ENCODE peak calls at places on chromosomes 12 and 14, in four cellular contexts. A, S, E and Q are unnamed samples.

GRCh38 chr14:64634558-64634957 is 69.7 kb upstream of the PLEKHG3 start:
- DNase-seq in A (peak), E (no peak), S (no peak), Q (no peak)

GRCh38 chr12:3538691-3539030 is 47.7 kb downstream of the PRMT8 start:
- DNase-seq in E (no peak), A (peak), S (no peak), Q (no peak)

GRCh38 chr12:49887536-49888401 is 15.9 kb downstream of the FAIM2 start:
- DNase-seq in S (no peak), A (peak), E (no peak), Q (no peak)

GRCh38 chr14:95337052-95337595 is 17.4 kb upstream of the CLMN start:
- DNase-seq in E (no peak), A (peak), S (no peak), Q (no peak)

GRCh38 chr14:93115069-93115919 is 431 bp downstream of the ITPK1 start:
- DNase-seq in A (peak), S (peak), E (peak), Q (peak)

GRCh38 chr12:128316078-128316477 is 49.1 kb downstream of the TMEM132C start:
- DNase-seq in S (no peak), E (no peak), A (peak), Q (no peak)

GRCh38 chr14:50800032-50800431 is 30.9 kb downstream of the NIN start:
- DNase-seq in A (no peak), E (no peak), S (no peak), Q (no peak)

GRCh38 chr14:94907626-94908261 is 137.8 kb upstream of the GSC start:
- DNase-seq in S (peak), E (no peak), A (peak), Q (peak)

GRCh38 chr12:44542716-44543115 is 333.4 kb downstream of the NELL2 start:
- DNase-seq in S (no peak), E (no peak), A (no peak), Q (no peak)

GRCh38 chr12:98816720-98817119 is 171.6 kb downstream of the APAF1 start:
- DNase-seq in E (no peak), A (no peak), S (no peak), Q (no peak)

GRCh38 chr12:94566345-94566744 is 84.0 kb downstream of the TMCC3 start:
- DNase-seq in E (no peak), S (no peak), A (no peak), Q (no peak)

GRCh38 chr14:92472860-92473259 is 40.7 kb upstream of the RIN3 start:
- DNase-seq in S (peak), A (no peak), E (no peak), Q (no peak)

GRCh38 chr12:98373982-98374381 is 141.4 kb upstream of the TMPO start:
- DNase-seq in E (no peak), S (no peak), A (peak), Q (no peak)

GRCh38 chr12:25713264-25713663 is 160.2 kb upstream of the LMNTD1 start:
- DNase-seq in A (no peak), S (no peak), E (no peak), Q (no peak)

GRCh38 chr12:107091381-107091780 is 2.0 kb downstream of the CRY1 start:
- DNase-seq in S (peak), E (no peak), A (no peak), Q (no peak)

GRCh38 chr12:107091989-107092641 is 1.2 kb downstream of the CRY1 start:
- DNase-seq in S (peak), A (peak), E (peak), Q (no peak)

GRCh38 chr12:107088912-107089311 is 4.4 kb downstream of the CRY1 start:
- DNase-seq in E (no peak), S (no peak), A (no peak), Q (no peak)

GRCh38 chr12:107081778-107082177 is 11.6 kb downstream of the CRY1 start:
- DNase-seq in E (no peak), S (no peak), A (no peak), Q (no peak)

DNA sequence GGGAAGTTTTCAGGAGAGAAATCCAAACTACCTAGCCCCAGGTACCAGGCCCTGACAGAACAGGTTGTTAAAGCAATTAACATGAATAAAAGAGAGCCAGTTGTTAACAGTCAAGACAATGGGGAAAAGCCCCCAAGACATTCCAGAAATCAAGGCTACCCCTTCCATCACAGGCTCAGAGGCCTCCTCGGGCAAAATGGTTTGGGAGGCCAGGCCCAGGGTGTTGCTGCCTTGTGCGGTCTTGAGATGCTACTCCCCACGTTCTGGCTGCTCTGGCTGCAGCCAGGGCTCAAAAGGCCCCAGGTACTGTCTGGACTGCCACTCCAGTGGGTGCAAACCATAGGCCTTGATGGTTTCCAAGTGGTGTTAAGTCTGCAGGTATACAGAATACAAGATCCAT is 7.0 kb downstream of the CRY1 start:
- DNase-seq in S (no peak), E (no peak), A (no peak), Q (no peak)
- TF ChIP-seq CTCF in S (no peak), E (no peak), A (no peak), Q (no peak)

GRCh38 chr12:47068539-47068938 is 10.9 kb upstream of the PCED1B start:
- DNase-seq in A (peak), S (no peak), E (no peak), Q (no peak)
- TF ChIP-seq CTCF in A (no peak), S (no peak), E (no peak), Q (no peak)

GRCh38 chr12:22731231-22731630 is 106.3 kb downstream of the ETNK1 start:
- DNase-seq in S (no peak), A (no peak), E (no peak), Q (no peak)
- TF ChIP-seq CTCF in S (no peak), A (no peak), E (no peak), Q (no peak)

GRCh38 chr14:20350860-20351259 is 7.4 kb downstream of the PARP2 start:
- DNase-seq in E (no peak), A (no peak), S (no peak), Q (no peak)
- TF ChIP-seq CTCF in E (peak), A (peak), S (no peak), Q (no peak)

DNA sequence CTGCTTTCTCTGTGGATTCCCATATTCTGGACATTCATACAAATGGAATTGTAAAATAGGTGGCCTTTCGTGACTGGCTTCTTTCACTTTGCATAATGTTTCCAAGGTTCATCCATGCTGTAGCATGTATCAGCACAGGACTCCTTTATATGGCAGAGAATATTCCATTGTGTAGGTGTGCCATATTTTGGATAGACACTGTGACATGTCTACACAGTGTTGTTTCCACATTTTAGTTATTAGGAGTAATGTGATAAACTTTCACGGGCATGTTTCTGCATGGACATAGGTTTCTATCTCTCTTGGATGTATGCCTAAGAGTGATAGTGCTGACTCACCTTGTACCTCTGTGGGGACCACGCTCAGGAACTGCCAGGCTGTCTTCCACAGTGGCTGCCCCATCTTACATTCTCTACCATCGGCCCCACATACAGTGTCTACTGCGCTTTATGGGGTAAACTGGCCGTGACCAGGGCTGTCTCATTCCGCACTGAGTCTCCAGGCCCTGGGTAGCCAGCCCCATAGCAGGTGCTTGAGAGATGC is 7.1 kb upstream of the KRT84 start:
- DNase-seq in E (no peak), S (no peak), A (no peak), Q (no peak)
- TF ChIP-seq CTCF in E (no peak), S (no peak), A (no peak), Q (no peak)

GRCh38 chr12:5872745-5873144 is 72.3 kb downstream of the ANO2 start:
- DNase-seq in S (no peak), E (no peak), A (peak), Q (no peak)
- TF ChIP-seq CTCF in S (peak), E (peak), A (peak), Q (no peak)

DNA sequence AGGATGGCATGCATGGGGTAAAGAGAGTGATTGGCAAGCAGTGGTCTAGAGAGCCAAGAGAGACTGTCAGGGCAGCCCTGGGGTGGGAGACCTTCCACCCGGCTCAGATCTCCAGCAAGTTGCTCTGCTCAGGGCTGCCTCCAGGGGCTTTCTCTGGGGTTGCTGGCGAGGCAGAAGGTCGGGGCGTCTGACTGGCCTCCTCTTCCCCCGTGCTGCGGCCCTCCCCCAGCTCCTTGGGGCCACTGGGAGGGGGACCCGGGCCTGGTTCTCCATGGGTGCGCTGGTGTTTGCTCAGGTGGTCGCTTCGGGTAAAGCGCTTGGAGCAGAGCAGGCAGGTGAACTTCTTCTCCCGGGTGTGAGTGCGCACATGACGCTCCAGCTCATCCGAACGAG is 6.6 kb upstream of the AAAS start:
- DNase-seq in E (peak), A (peak), S (no peak), Q (no peak)
- TF ChIP-seq CTCF in E (peak), A (peak), S (no peak), Q (no peak)

GRCh38 chr14:96980835-96981234 is 183.7 kb downstream of the VRK1 start:
- DNase-seq in E (no peak), A (no peak), S (no peak), Q (no peak)

GRCh38 chr14:96975116-96975515 is 177.9 kb downstream of the VRK1 start:
- DNase-seq in S (no peak), E (no peak), A (no peak), Q (no peak)

GRCh38 chr14:96979611-96980074 is 182.5 kb downstream of the VRK1 start:
- DNase-seq in E (no peak), A (no peak), S (no peak), Q (no peak)

DNA sequence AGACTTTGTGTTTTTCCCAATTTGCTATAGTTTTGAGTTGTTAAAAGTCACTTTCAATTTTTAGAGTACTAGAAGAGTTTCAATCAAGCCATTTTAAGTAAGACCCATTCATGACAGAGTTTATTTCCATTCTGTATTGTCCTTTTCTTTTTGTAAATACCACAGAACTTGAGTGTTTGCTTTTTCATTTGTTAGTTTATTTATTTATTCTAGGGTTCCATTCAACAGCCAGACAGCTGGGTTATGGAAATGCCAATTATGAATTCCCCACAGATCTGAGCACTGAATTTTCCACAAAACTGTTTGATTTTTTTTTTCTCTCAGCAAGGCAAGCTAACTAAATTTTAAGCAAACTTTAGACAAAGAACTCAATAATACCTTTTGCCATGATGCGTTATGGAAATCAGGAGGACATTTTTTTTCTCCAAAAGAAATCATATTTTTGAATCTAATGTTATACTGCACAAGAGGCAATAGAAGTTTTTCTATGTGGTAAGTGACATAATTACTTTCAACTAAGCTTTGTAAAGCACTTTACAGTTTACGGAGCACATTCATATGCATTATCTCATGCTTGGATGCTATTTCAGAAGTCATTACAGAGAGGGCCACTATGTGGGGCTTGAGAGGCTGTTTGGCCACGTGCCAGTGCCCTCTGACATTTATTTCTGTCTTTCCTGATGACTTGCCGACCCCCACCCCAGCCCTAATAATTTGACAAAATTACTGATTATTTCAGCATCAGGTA is 181.5 kb downstream of the VRK1 start:
- DNase-seq in S (no peak), A (no peak), E (no peak), Q (no peak)
- TF ChIP-seq CTCF in S (no peak), A (no peak), E (no peak), Q (no peak)